ENCODE peak calls at places on chromosomes 1 and 21, in six cellular contexts. Z is fibroblast of pulmonary artery; G is RKO; L is colonic mucosa; K is endodermal cell; B is activated T-cell treated with anti-CD3 and anti-CD28 coated beads, Interleukin-2, amount 50 U/mL, for 72 hours. X is an unnamed sample.

GRCh38 chr21:45926281-45926680 is 55.3 kb upstream of the COL6A1 start:
- DNase-seq in Z (no peak), B (no peak), G (no peak), K (no peak), L (no peak), X (no peak)

GRCh38 chr1:186498695-186499389 is 37.9 kb upstream of the PDC start:
- DNase-seq in K (no peak), B (no peak), Z (peak), G (no peak), L (no peak), X (no peak)

GRCh38 chr1:42403880-42404400 is 23.3 kb downstream of the RIMKLA start:
- DNase-seq in G (no peak), K (no peak), L (no peak), Z (no peak), B (no peak), X (no peak)

GRCh38 chr1:11706292-11706691 is 14.8 kb downstream of the DRAXIN start:
- DNase-seq in L (no peak), B (no peak), Z (no peak), G (no peak), K (no peak), X (no peak)

GRCh38 chr1:236168716-236169429 is 26.5 kb downstream of the GPR137B start:
- DNase-seq in B (peak), G (peak), Z (peak), L (peak), K (peak), X (no peak)

GRCh38 chr1:109239580-109240068 is 9.7 kb upstream of the CELSR2 start:
- DNase-seq in G (peak), Z (peak), K (peak), L (no peak), B (peak), X (peak)

GRCh38 chr21:36881223-36881622 is 85.2 kb downstream of the HLCS start:
- DNase-seq in B (no peak), G (no peak), L (no peak), Z (peak), K (no peak), X (no peak)

GRCh38 chr1:1891349-1892078 is 627 bp upstream of the GNB1 start:
- DNase-seq in B (peak), Z (peak), K (peak), G (peak), L (peak), X (peak)

GRCh38 chr1:229192031-229192430 is 78.9 kb upstream of the RAB4A start:
- DNase-seq in K (no peak), L (no peak), B (no peak), G (peak), Z (peak), X (no peak)

GRCh38 chr1:183191833-183192232 is 5.8 kb downstream of the LAMC2 start:
- DNase-seq in L (no peak), B (no peak), K (no peak), Z (peak), G (peak), X (no peak)

X was measured in HAP-1.